ENCODE peak calls at places on chromosomes 16 and 17, in six cellular contexts. L is ovary; X is GM12878; U is naive thymus-derived CD4-positive, alpha-beta T cell; I is cardiac muscle cell; E is upper lobe of right lung. H is an unnamed sample.
A peak's percentile ranks its signal among the peaks of the same experiment; 100 is the strongest.

GRCh38 chr16:56551796-56552738 is 12.8 kb upstream of the MT4 start:
- DNase-seq in L (no peak), X (no peak), U (no peak), I (no peak), E (no peak), H (no peak)

GRCh38 chr17:1907216-1907631 is 77.4 kb downstream of the RPA1 start:
- DNase-seq in L (no peak), X (no peak), U (no peak), I (no peak), E (no peak), H (no peak)

GRCh38 chr16:50635505-50636392 is 45.4 kb downstream of the SNX20 start:
- DNase-seq in L (no peak), X (no peak), U (no peak), I (no peak), E (no peak), H (no peak)

GRCh38 chr16:47506800-47507199 is 45.7 kb downstream of the PHKB start:
- DNase-seq in L (no peak), X (no peak), U (no peak), I (no peak), E (no peak), H (no peak)

GRCh38 chr17:63358111-63358839 is 87.8 kb downstream of the CYB561 start:
- DNase-seq in L (no peak), X (no peak), U (no peak), I (peak; percentile 59), E (no peak), H (no peak)

GRCh38 chr17:66807182-66807581 is 27.7 kb upstream of the CACNG5 start:
- DNase-seq in L (no peak), X (no peak), U (no peak), I (no peak), E (no peak), H (peak; percentile 55)

GRCh38 chr17:65660078-65660477 is 98.6 kb upstream of the AXIN2 start:
- DNase-seq in L (no peak), X (no peak), U (no peak), I (no peak), E (no peak), H (no peak)

GRCh38 chr17:55437165-55437605 is 15.6 kb upstream of the MMD start:
- DNase-seq in L (no peak), X (peak; percentile 93), U (no peak), I (no peak), E (no peak), H (no peak)

GRCh38 chr17:72393553-72393952 is 272.7 kb downstream of the SOX9 start:
- DNase-seq in L (no peak), X (no peak), U (no peak), I (peak; percentile 52), E (no peak), H (no peak)

GRCh38 chr17:42248351-42249179 is 27.6 kb downstream of the STAT5B start:
- DNase-seq in L (peak; percentile 75), X (peak; percentile 68), U (peak; percentile 80), I (peak; percentile 98), E (no peak), H (peak; percentile 92)

GRCh38 chr16:66416981-66417700 is 10.0 kb upstream of the BEAN1 start:
- DNase-seq in L (no peak), X (no peak), U (no peak), I (no peak), E (no peak), H (no peak)

GRCh38 chr17:46809110-46809571 is 9.4 kb downstream of the WNT3 start:
- DNase-seq in L (no peak), X (no peak), U (no peak), I (no peak), E (no peak), H (no peak)

GRCh38 chr17:63910096-63910495 is 962 bp downstream of the CSHL1 start:
- DNase-seq in L (no peak), X (no peak), U (no peak), I (no peak), E (peak; percentile 46), H (no peak)

GRCh38 chr16:22356930-22357634 is 17.3 kb downstream of the CDR2 start:
- DNase-seq in L (no peak), X (peak; percentile 52), U (no peak), I (no peak), E (no peak), H (no peak)
- H3K36me3 ChIP-seq in L (no peaks in the 10 kb centered on the region), X (peaks cover 3% of the 10 kb centered on the region), U (no peaks in the 10 kb centered on the region), I (no peaks in the 10 kb centered on the region), E (no peaks in the 10 kb centered on the region), H (peaks cover 23% of the 10 kb centered on the region)

DNA sequence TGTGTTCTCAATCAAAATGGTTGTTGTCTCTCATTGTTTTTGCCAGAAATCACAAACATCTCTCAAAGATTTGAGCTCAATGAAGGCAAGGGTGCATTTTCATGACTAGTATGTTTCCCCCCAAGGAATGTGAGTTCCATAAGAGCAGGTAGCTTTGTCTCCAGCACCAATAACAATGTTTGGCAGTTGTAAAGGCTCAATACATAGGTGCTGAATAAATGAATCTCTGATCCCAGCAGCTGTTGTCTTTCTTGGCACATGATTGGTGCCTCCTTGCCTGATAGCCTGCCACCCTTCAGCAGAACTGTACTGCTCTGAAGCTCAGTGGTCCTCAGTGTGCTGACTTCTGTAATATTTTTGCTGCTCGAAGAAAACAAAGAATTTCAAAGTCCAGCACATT is 103.1 kb upstream of the CDH11 start:
- DNase-seq in L (no peak), X (no peak), U (no peak), I (no peak), E (no peak), H (no peak)
- H3K27ac ChIP-seq in L (no peak overlapping the region), X (no peak overlapping the region), U (no peak overlapping the region), I (no peak overlapping the region), E (no peak overlapping the region), H (no peak overlapping the region)

DNA sequence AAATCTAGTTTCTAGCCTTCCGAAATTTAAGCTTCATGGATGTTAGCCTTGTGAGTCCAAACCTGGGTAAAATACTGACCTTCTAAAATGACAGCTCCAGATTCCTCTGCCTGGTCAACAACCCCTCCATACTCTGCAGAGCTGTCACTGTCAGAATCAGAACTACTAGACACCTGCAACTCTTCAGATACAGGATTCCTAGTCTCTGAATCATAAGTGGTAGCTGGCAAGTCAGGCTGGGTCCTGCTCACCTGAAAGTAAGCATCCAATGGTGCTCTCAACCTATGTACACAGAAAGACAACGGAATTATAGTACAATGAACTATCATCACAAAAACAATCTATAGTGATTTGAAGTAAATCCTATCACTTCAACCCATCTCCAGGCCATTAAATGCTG is 14.8 kb downstream of the RFWD3 start:
- DNase-seq in L (no peak), X (no peak), U (no peak), I (no peak), E (no peak), H (no peak)
- H3K36me3 ChIP-seq in L (no peaks in the 10 kb centered on the region), X (peaks cover 44% of the 10 kb centered on the region), U (peaks cover 10% of the 10 kb centered on the region), I (peaks cover 22% of the 10 kb centered on the region), E (peaks cover 52% of the 10 kb centered on the region), H (peaks cover 96% of the 10 kb centered on the region)

GRCh38 chr16:69115361-69115760 is 9.9 kb downstream of the HAS3 start:
- DNase-seq in L (peak; percentile 11), X (no peak), U (no peak), I (no peak), E (peak; percentile 9), H (peak; percentile 29)

GRCh38 chr16:69114976-69115355 is 9.5 kb downstream of the HAS3 start:
- DNase-seq in L (no peak), X (no peak), U (no peak), I (no peak), E (peak; percentile 30), H (peak; percentile 30)

GRCh38 chr16:69112285-69113129 is 7.1 kb downstream of the HAS3 start:
- DNase-seq in L (peak; percentile 44), X (no peak), U (no peak), I (peak; percentile 60), E (peak; percentile 82), H (peak; percentile 78)

GRCh38 chr16:69113216-69113615 is 7.8 kb downstream of the HAS3 start:
- DNase-seq in L (peak; percentile 18), X (no peak), U (no peak), I (no peak), E (peak; percentile 39), H (peak; percentile 44)

DNA sequence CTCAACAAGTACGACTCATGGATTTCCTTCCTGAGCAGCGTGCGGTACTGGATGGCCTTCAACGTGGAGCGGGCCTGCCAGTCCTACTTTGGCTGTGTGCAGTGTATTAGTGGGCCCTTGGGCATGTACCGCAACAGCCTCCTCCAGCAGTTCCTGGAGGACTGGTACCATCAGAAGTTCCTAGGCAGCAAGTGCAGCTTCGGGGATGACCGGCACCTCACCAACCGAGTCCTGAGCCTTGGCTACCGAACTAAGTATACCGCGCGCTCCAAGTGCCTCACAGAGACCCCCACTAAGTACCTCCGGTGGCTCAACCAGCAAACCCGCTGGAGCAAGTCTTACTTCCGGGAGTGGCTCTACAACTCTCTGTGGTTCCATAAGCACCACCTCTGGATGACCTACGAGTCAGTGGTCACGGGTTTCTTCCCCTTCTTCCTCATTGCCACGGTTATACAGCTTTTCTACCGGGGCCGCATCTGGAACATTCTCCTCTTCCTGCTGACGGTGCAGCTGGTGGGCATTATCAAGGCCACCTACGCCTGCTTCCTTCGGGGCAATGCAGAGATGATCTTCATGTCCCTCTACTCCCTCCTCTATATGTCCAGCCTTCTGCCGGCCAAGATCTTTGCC is 9.0 kb downstream of the HAS3 start:
- DNase-seq in L (peak; percentile 23), X (no peak), U (no peak), I (no peak), E (peak; percentile 27), H (peak; percentile 62)
- H3K27ac ChIP-seq in L (no peak overlapping the region), X (no peak overlapping the region), U (no peak overlapping the region), I (no peak overlapping the region), E (no peak overlapping the region), H (no peak overlapping the region)

H was measured in spleen.